ENCODE peak calls at places on chromosome 9, in ten cellular contexts. D is tibial artery; T is foreskin fibroblast; Q is BJ; P is hepatocyte; W is RWPE2; B is naive thymus-derived CD4-positive, alpha-beta T cell; H is skeletal muscle cell; C is neural progenitor cell; J is right atrium auricular region. V is an unnamed sample.

GRCh38 chr9:27564031-27564430 is 9.2 kb downstream of the C9orf72 start:
- DNase-seq in D (no peak), T (no peak), Q (no peak), P (no peak), W (no peak), B (no peak), H (no peak), C (no peak), J (no peak), V (no peak)

GRCh38 chr9:127974002-127974768 is 6.6 kb downstream of the EEIG1 start:
- DNase-seq in D (no peak), T (no peak), Q (no peak), P (no peak), W (no peak), B (peak), H (no peak), C (no peak), J (no peak), V (no peak)

GRCh38 chr9:83061036-83061435 is 1.9 kb downstream of the RASEF start:
- DNase-seq in D (no peak), T (no peak), Q (no peak), P (peak), W (no peak), B (no peak), H (no peak), C (no peak), J (no peak), V (no peak)

GRCh38 chr9:34633851-34634550 is 3.6 kb downstream of the SIGMAR1 start:
- DNase-seq in D (no peak), T (peak), Q (no peak), P (peak), W (no peak), B (peak), H (no peak), C (peak), J (peak), V (peak)

GRCh38 chr9:83986765-83987401 is 6.3 kb downstream of the RMI1 start:
- DNase-seq in D (no peak), T (peak), Q (no peak), P (peak), W (peak), B (no peak), H (no peak), C (no peak), J (no peak), V (no peak)

GRCh38 chr9:86534572-86535258 is 180.5 kb upstream of the TUT7 start:
- DNase-seq in D (no peak), T (peak), Q (peak), P (no peak), W (no peak), B (no peak), H (peak), C (no peak), J (no peak), V (peak)

GRCh38 chr9:81578606-81579005 is 110.7 kb downstream of the TLE1 start:
- DNase-seq in D (no peak), T (no peak), Q (peak), P (no peak), W (no peak), B (no peak), H (peak), C (no peak), J (no peak), V (peak)

GRCh38 chr9:107215381-107215780 is 67.7 kb upstream of the RAD23B start:
- DNase-seq in D (no peak), T (peak), Q (no peak), P (no peak), W (no peak), B (no peak), H (no peak), C (no peak), J (no peak), V (peak)

GRCh38 chr9:120830865-120831264 is 11.9 kb downstream of the PSMD5 start:
- DNase-seq in D (no peak), T (no peak), Q (no peak), P (no peak), W (no peak), B (no peak), H (no peak), C (no peak), J (no peak), V (no peak)

GRCh38 chr9:15389173-15389572 is 33.5 kb upstream of the SNAPC3 start:
- DNase-seq in D (no peak), T (no peak), Q (no peak), P (no peak), W (no peak), B (no peak), H (no peak), C (no peak), J (no peak), V (no peak)

GRCh38 chr9:115653231-115653630 is 500.4 kb upstream of the PAPPA start:
- DNase-seq in D (no peak), T (peak), Q (no peak), P (no peak), W (no peak), B (no peak), H (peak), C (no peak), J (no peak), V (peak)

GRCh38 chr9:137465000-137465769 is 6.1 kb upstream of the NSMF start:
- DNase-seq in D (no peak), T (no peak), Q (no peak), P (no peak), W (peak), B (no peak), H (no peak), C (no peak), J (no peak), V (no peak)

GRCh38 chr9:133370680-133371079 is 5.2 kb downstream of the SURF4 start:
- DNase-seq in D (no peak), T (no peak), Q (no peak), P (no peak), W (no peak), B (peak), H (no peak), C (no peak), J (no peak), V (no peak)

GRCh38 chr9:135358161-135358940 is 121.2 kb upstream of the PPP1R26 start:
- DNase-seq in D (no peak), T (no peak), Q (no peak), P (no peak), W (no peak), B (no peak), H (no peak), C (no peak), J (no peak), V (no peak)

GRCh38 chr9:16406536-16407225 is 463.8 kb downstream of the BNC2 start:
- DNase-seq in D (no peak), T (no peak), Q (no peak), P (no peak), W (no peak), B (no peak), H (no peak), C (no peak), J (no peak), V (peak)

GRCh38 chr9:122360891-122361290 is 9.9 kb upstream of the PTGS1 start:
- DNase-seq in D (no peak), T (no peak), Q (no peak), P (no peak), W (no peak), B (no peak), H (no peak), C (no peak), J (no peak), V (no peak)

GRCh38 chr9:137064027-137064879 is 6.1 kb downstream of the SAPCD2 start:
- DNase-seq in D (peak), T (no peak), Q (no peak), P (peak), W (no peak), B (no peak), H (no peak), C (peak), J (no peak), V (no peak)

GRCh38 chr9:29208670-29209069 is 1635.4 kb upstream of the C9orf72 start:
- DNase-seq in D (no peak), T (no peak), Q (no peak), P (peak), W (no peak), B (no peak), H (no peak), C (no peak), J (no peak), V (no peak)

GRCh38 chr9:69036319-69036718 is 767 bp downstream of the FXN start:
- DNase-seq in D (no peak), T (no peak), Q (no peak), P (peak), W (no peak), B (no peak), H (no peak), C (peak), J (no peak), V (peak)

GRCh38 chr9:99811598-99812383 is 9.9 kb upstream of the NR4A3 start:
- DNase-seq in D (no peak), T (no peak), Q (no peak), P (no peak), W (no peak), B (no peak), H (no peak), C (no peak), J (no peak), V (no peak)

GRCh38 chr9:103397868-103398600 is 402.9 kb downstream of the CYLC2 start:
- DNase-seq in D (no peak), T (no peak), Q (no peak), P (peak), W (no peak), B (no peak), H (peak), C (peak), J (no peak), V (peak)

GRCh38 chr9:20335668-20336332 is 286.5 kb downstream of the MLLT3 start:
- DNase-seq in D (no peak), T (no peak), Q (no peak), P (no peak), W (no peak), B (no peak), H (no peak), C (no peak), J (no peak), V (no peak)

GRCh38 chr9:94802795-94803194 is 76.3 kb downstream of the AOPEP start:
- DNase-seq in D (no peak), T (no peak), Q (no peak), P (no peak), W (no peak), B (no peak), H (no peak), C (no peak), J (no peak), V (peak)
- H3K4me3 ChIP-seq in D (no peak), T (no peak), Q (no peak), P (no peak), W (no peak), B (no peak), H (no peak), C (no peak), J (no peak), V (no peak)

DNA sequence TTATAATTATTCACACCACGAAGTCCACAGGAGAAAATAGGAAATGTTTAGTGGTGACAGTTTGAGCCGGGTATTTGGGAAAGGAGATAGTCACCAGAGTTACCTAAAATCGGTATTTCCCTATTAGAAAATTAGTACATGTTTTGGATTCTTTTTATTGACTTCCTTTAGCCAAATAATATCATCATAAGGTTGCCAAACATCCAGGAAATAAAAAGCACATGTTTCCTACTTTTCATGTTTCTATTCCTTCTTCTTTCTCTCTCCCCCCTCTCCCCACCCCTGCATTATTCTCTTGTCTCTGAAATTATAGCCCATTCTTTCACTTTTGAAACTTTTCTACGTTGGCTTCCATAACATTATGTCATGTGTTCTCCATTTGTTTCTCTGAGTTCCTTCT is 161.9 kb downstream of the ALDH1A1 start:
- DNase-seq in D (no peak), T (no peak), Q (no peak), P (no peak), W (no peak), B (no peak), H (no peak), C (no peak), J (no peak), V (no peak)
- H3K4me3 ChIP-seq in D (no peak), T (no peak), Q (no peak), P (no peak), W (no peak), B (no peak), H (no peak), C (no peak), J (no peak), V (no peak)

GRCh38 chr9:18442629-18443491 is 31.1 kb upstream of the ADAMTSL1 start:
- DNase-seq in D (peak), T (peak), Q (no peak), P (peak), W (peak), B (peak), H (peak), C (peak), J (peak), V (peak)

GRCh38 chr9:18441245-18441644 is 32.7 kb upstream of the ADAMTSL1 start:
- DNase-seq in D (no peak), T (no peak), Q (no peak), P (no peak), W (no peak), B (no peak), H (no peak), C (no peak), J (no peak), V (no peak)

GRCh38 chr9:18438951-18439350 is 35.0 kb upstream of the ADAMTSL1 start:
- DNase-seq in D (no peak), T (no peak), Q (no peak), P (no peak), W (no peak), B (no peak), H (no peak), C (no peak), J (no peak), V (no peak)

GRCh38 chr9:18438300-18438925 is 35.5 kb upstream of the ADAMTSL1 start:
- DNase-seq in D (peak), T (peak), Q (no peak), P (peak), W (no peak), B (no peak), H (no peak), C (peak), J (no peak), V (peak)

GRCh38 chr9:18437315-18438200 is 36.4 kb upstream of the ADAMTSL1 start:
- DNase-seq in D (peak), T (peak), Q (no peak), P (peak), W (no peak), B (no peak), H (no peak), C (peak), J (peak), V (peak)
- H3K4me3 ChIP-seq in D (peak), T (no peak), Q (no peak), P (peak), W (no peak), B (no peak), H (no peak), C (no peak), J (peak), V (peak)

GRCh38 chr9:92270511-92270910 is 23.0 kb downstream of the IARS1 start:
- DNase-seq in D (no peak), T (no peak), Q (no peak), P (no peak), W (no peak), B (no peak), H (no peak), C (no peak), J (no peak), V (no peak)
- H3K4me3 ChIP-seq in D (no peak), T (no peak), Q (no peak), P (no peak), W (no peak), B (no peak), H (no peak), C (no peak), J (no peak), V (no peak)

GRCh38 chr9:114348261-114348905 is 18.7 kb downstream of the ORM2 start:
- DNase-seq in D (no peak), T (no peak), Q (no peak), P (no peak), W (no peak), B (no peak), H (no peak), C (no peak), J (no peak), V (no peak)
- H3K4me3 ChIP-seq in D (no peak), T (no peak), Q (no peak), P (no peak), W (no peak), B (no peak), H (no peak), C (no peak), J (no peak), V (no peak)

DNA sequence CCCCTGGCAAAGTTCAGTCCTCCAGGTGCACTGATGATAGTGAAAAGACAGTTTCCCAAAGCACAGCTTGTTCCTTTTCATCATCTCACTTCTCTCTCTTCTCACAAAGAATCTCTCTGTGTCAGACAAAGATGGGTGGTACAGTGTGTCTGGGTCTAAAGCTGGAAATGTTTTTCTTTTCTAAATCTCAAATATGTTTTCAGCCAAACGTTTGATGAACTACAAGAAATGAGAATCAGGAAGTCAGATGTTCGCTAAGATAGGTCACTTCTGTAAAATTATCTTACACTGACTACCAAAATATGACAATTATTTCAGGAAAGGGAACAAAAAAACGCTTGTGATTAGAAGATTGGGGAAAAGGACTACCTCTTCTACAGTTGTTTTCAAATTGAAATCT is 708.8 kb downstream of the PTPRD start:
- DNase-seq in D (no peak), T (no peak), Q (no peak), P (no peak), W (no peak), B (no peak), H (no peak), C (no peak), J (no peak), V (no peak)
- H3K4me3 ChIP-seq in D (no peak), T (no peak), Q (no peak), P (no peak), W (no peak), B (no peak), H (no peak), C (no peak), J (no peak), V (no peak)

GRCh38 chr9:129350143-129350935 is 172.3 kb upstream of the IER5L start:
- DNase-seq in D (no peak), T (no peak), Q (no peak), P (no peak), W (no peak), B (no peak), H (no peak), C (no peak), J (no peak), V (no peak)
- H3K4me3 ChIP-seq in D (no peak), T (no peak), Q (no peak), P (no peak), W (no peak), B (no peak), H (no peak), C (no peak), J (no peak), V (no peak)

GRCh38 chr9:38047301-38048251 is 21.5 kb downstream of the SHB start:
- DNase-seq in D (no peak), T (peak), Q (no peak), P (peak), W (peak), B (no peak), H (no peak), C (peak), J (peak), V (peak)
- H3K4me3 ChIP-seq in D (peak), T (peak), Q (peak), P (no peak), W (no peak), B (no peak), H (peak), C (peak), J (no peak), V (peak)

GRCh38 chr9:94144394-94144793 is 60.1 kb downstream of the PTPDC1 start:
- DNase-seq in D (no peak), T (no peak), Q (no peak), P (peak), W (no peak), B (no peak), H (no peak), C (no peak), J (no peak), V (peak)

GRCh38 chr9:94140418-94140780 is 56.1 kb downstream of the PTPDC1 start:
- DNase-seq in D (no peak), T (no peak), Q (no peak), P (no peak), W (no peak), B (no peak), H (no peak), C (no peak), J (no peak), V (no peak)

GRCh38 chr9:94139672-94140417 is 55.6 kb downstream of the PTPDC1 start:
- DNase-seq in D (peak), T (peak), Q (peak), P (peak), W (peak), B (no peak), H (peak), C (no peak), J (peak), V (peak)

GRCh38 chr9:94142353-94142752 is 58.1 kb downstream of the PTPDC1 start:
- DNase-seq in D (no peak), T (no peak), Q (no peak), P (no peak), W (no peak), B (no peak), H (no peak), C (no peak), J (no peak), V (no peak)

GRCh38 chr9:94140791-94141790 is 56.8 kb downstream of the PTPDC1 start:
- DNase-seq in D (no peak), T (no peak), Q (no peak), P (no peak), W (no peak), B (no peak), H (peak), C (no peak), J (no peak), V (peak)
- H3K4me3 ChIP-seq in D (no peak), T (no peak), Q (no peak), P (no peak), W (no peak), B (no peak), H (no peak), C (no peak), J (no peak), V (no peak)

DNA sequence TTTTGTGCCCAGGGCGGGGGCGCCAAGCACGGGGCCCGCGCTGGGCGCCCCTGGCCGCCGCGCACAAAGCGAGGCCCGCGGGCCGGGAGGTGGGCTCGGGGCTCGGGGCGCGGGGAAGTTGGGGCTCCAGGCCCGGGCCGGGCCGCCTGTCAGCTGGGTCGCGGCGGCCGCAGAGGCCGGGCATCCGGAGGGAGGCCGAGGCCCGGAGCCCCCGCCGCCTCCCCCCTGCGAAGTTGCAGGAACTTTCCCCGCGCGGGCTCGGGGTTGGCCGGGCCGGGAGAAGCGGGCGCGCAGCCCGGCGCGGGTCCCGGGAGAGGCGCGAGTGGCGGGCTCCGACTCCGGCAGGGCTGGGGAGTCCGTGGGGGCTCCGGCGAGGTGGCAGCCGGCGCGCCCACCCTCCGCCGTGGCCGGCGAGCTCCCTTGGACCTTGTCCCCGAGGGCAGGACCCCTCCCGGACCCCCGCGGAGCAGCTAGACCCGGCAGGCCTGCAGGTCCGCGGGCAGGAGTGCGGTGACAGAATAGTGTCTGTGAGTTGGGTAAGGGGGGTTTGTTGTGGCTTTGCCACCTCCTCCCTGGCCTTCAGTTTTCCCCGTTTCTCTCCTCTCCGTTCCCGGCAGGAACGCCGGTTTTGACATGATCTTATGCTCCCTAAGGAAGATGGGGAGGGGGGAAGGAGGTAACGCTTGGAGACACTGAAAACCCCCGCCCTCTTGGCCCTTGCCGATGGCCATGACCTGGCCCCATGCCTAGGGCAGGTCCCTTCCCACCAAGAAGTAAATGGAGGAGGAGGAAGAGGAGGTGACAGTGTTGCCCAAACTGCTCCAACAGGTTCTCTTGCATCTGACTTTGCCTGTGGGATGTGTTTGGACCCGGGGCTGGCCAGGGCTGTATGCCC is 908 bp downstream of the PHF2 start:
- DNase-seq in D (no peak), T (no peak), Q (no peak), P (peak), W (no peak), B (peak), H (no peak), C (peak), J (peak), V (peak)
- H3K4me3 ChIP-seq in D (peak), T (peak), Q (peak), P (peak), W (peak), B (peak), H (peak), C (peak), J (peak), V (peak)